ENCODE peak calls at places on chromosomes 12 and 14, in seven cellular contexts. Z is H1, B is GM20000, V is esophagus muscularis mucosa, L is endothelial cell, Y is AG04450, G is suprapubic skin. F is an unnamed sample.

GRCh38 chr14:52840916-52841315 is 49.5 kb upstream of the GNPNAT1 start:
- DNase-seq in V (no peak), Y (peak; percentile 13), L (no peak), B (peak; percentile 12), Z (no peak), G (no peak), F (no peak)

GRCh38 chr14:55976219-55976618 is 142.0 kb upstream of the PELI2 start:
- DNase-seq in L (no peak), B (no peak), G (no peak), Z (no peak), V (no peak), Y (no peak), F (no peak)

GRCh38 chr14:25349269-25349668 is 299.3 kb upstream of the STXBP6 start:
- DNase-seq in L (no peak), Y (no peak), Z (no peak), G (no peak), V (no peak), B (no peak), F (no peak)

GRCh38 chr14:64773046-64773445 is 68.8 kb downstream of the PLEKHG3 start:
- DNase-seq in Z (no peak), V (no peak), B (no peak), L (no peak), G (no peak), Y (no peak), F (no peak)

GRCh38 chr12:108346022-108346633 is 7.0 kb upstream of the CMKLR1 start:
- DNase-seq in Z (no peak), L (no peak), G (no peak), V (no peak), Y (no peak), B (no peak), F (no peak)

GRCh38 chr14:46053221-46053620 is 598.4 kb downstream of the RPL10L start:
- DNase-seq in G (no peak), B (no peak), Z (no peak), V (no peak), Y (no peak), L (no peak), F (no peak)

GRCh38 chr12:89235189-89235993 is 116.9 kb downstream of the DUSP6 start:
- DNase-seq in B (no peak), L (peak; percentile 14), Z (no peak), G (no peak), V (no peak), Y (no peak), F (no peak)

GRCh38 chr12:66235626-66236281 is 46.7 kb downstream of the IRAK3 start:
- DNase-seq in V (no peak), Y (no peak), G (no peak), Z (no peak), B (peak; percentile 38), L (no peak), F (no peak)

GRCh38 chr14:98137626-98138025 is 1134.4 kb downstream of the BCL11B start:
- DNase-seq in G (no peak), L (no peak), Y (no peak), Z (no peak), V (peak; percentile 24), B (no peak), F (no peak)

GRCh38 chr14:41606249-41607118 is at the start of gene LRFN5:
- DNase-seq in Y (no peak), V (no peak), L (peak; percentile 58), B (peak; percentile 54), Z (peak; percentile 82), G (no peak), F (peak; percentile 65)

GRCh38 chr14:75657331-75657730 is 3.3 kb downstream of the ERG28 start:
- DNase-seq in B (no peak), L (no peak), V (no peak), G (no peak), Y (no peak), Z (no peak), F (no peak)

GRCh38 chr14:105317546-105317945 is 3.0 kb downstream of the PACS2 start:
- DNase-seq in L (no peak), G (no peak), Z (no peak), B (no peak), V (no peak), Y (no peak), F (no peak)

GRCh38 chr12:127257366-127257935 is 1009.5 kb upstream of the TMEM132C start:
- DNase-seq in G (no peak), Y (no peak), B (no peak), L (no peak), Z (no peak), V (no peak), F (no peak)

GRCh38 chr12:23893611-23894010 is 55.9 kb downstream of the SOX5 start:
- DNase-seq in B (no peak), L (no peak), G (no peak), Y (no peak), Z (no peak), V (no peak), F (no peak)

GRCh38 chr12:46174061-46174662 is 94.7 kb downstream of the SLC38A1 start:
- DNase-seq in B (peak; percentile 15), V (no peak), Z (no peak), Y (no peak), L (no peak), G (no peak), F (no peak)

GRCh38 chr12:124750149-124750656 is 113.5 kb downstream of the SCARB1 start:
- DNase-seq in V (no peak), Y (no peak), B (no peak), Z (no peak), G (no peak), L (no peak), F (no peak)

GRCh38 chr14:61566537-61567225 is 128.6 kb upstream of the HIF1A start:
- DNase-seq in V (no peak), L (no peak), Y (no peak), Z (no peak), G (no peak), B (no peak), F (no peak)

GRCh38 chr12:131671871-131672270 is 39.0 kb upstream of the SFSWAP start:
- DNase-seq in B (no peak), L (no peak), Y (no peak), V (no peak), G (peak; percentile 75), Z (no peak), F (no peak)

GRCh38 chr12:66538970-66539369 is 139.9 kb downstream of the GRIP1 start:
- DNase-seq in L (no peak), Z (no peak), Y (no peak), V (no peak), B (no peak), G (no peak), F (no peak)

GRCh38 chr12:21831671-21832357 is 57.3 kb upstream of the KCNJ8 start:
- DNase-seq in G (peak; percentile 72), V (no peak), Y (no peak), L (no peak), B (no peak), Z (no peak), F (no peak)

GRCh38 chr14:80664576-80664975 is 277.0 kb downstream of the CEP128 start:
- DNase-seq in B (no peak), G (no peak), Y (peak; percentile 15), L (no peak), V (no peak), Z (no peak), F (no peak)

GRCh38 chr14:50875359-50876090 is 3.7 kb downstream of the ABHD12B start:
- DNase-seq in V (no peak), B (peak; percentile 88), L (no peak), G (no peak), Y (no peak), Z (no peak), F (no peak)

GRCh38 chr12:111121840-111122239 is 201.5 kb upstream of the MYL2 start:
- DNase-seq in G (no peak), L (no peak), B (no peak), Y (no peak), V (no peak), Z (no peak), F (no peak)

GRCh38 chr12:107328442-107329133 is 235.2 kb upstream of the CRY1 start:
- DNase-seq in Y (no peak), G (no peak), V (no peak), B (no peak), L (no peak), Z (no peak), F (no peak)

GRCh38 chr14:71711619-71712018 is 220.6 kb upstream of the RGS6 start:
- DNase-seq in B (no peak), L (no peak), Z (no peak), Y (no peak), G (no peak), V (no peak), F (no peak)

GRCh38 chr12:124914392-124915248 is at the start of gene UBC:
- DNase-seq in L (peak; percentile 87), G (peak; percentile 98), B (peak; percentile 84), Z (peak; percentile 92), Y (peak; percentile 91), V (peak; percentile 98), F (peak; percentile 87)

GRCh38 chr12:29591140-29592020 is 93.9 kb upstream of the OVCH1 start:
- DNase-seq in L (peak; percentile 36), Y (no peak), G (no peak), V (no peak), B (no peak), Z (peak; percentile 52), F (peak; percentile 26)

GRCh38 chr12:26680724-26681455 is 152.1 kb downstream of the ITPR2 start:
- DNase-seq in L (no peak), B (no peak), Z (no peak), Y (peak; percentile 52), G (no peak), V (no peak), F (no peak)

GRCh38 chr12:124441443-124442190 is 125.8 kb downstream of the NCOR2 start:
- DNase-seq in Y (peak; percentile 72), L (no peak), G (no peak), V (no peak), B (no peak), Z (no peak), F (no peak)

GRCh38 chr12:41681898-41682297 is 462.8 kb downstream of the GXYLT1 start:
- DNase-seq in B (no peak), Y (no peak), Z (no peak), L (no peak), G (no peak), V (no peak), F (peak; percentile 25)
- TF ChIP-seq CTCF in B (no peak), Y (no peak), Z (peak; percentile 11), L (no peak), G (no peak), V (no peak), F (no peak)

GRCh38 chr14:83217492-83217891 is 1683.8 kb upstream of the SEL1L start:
- DNase-seq in L (no peak), Z (no peak), B (no peak), Y (peak; percentile 87), V (no peak), G (no peak), F (no peak)
- TF ChIP-seq CTCF in L (no peak), Z (no peak), B (no peak), Y (peak; percentile 54), V (no peak), G (no peak), F (no peak)

DNA sequence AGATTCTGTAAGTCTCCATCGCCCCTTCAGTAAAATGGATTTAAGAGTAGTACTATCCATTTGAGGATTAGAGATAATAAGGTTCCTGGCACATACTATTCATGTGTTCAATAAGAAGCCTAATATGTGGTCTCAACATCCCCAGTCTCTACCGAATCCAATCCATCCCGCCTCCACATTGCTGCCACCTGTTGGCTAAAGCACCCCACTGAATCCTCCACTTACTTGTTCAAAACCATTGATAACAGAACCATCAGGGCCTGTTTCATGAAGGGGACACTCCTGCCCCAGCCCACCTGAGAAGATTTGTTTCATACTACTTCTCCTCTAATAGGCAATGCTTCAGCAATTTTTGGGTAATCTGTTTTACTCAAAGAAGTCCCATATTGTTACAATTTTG is 147.5 kb downstream of the SLC2A13 start:
- DNase-seq in Z (no peak), L (peak; percentile 9), B (no peak), G (no peak), Y (no peak), V (no peak), F (no peak)
- TF ChIP-seq CTCF in Z (peak; percentile 65), L (no peak), B (no peak), G (no peak), Y (peak; percentile 3), V (no peak), F (no peak)

GRCh38 chr14:78700236-78700635 is 530.1 kb downstream of the NRXN3 start:
- DNase-seq in L (no peak), V (no peak), B (no peak), G (no peak), Y (no peak), Z (no peak), F (no peak)
- TF ChIP-seq CTCF in L (no peak), V (no peak), B (no peak), G (no peak), Y (no peak), Z (peak; percentile 21), F (no peak)

F was measured in glutamatergic neuron.